ENCODE peak calls at places on chromosomes 3 and 15, in four cellular contexts. P is mammary epithelial cell, E is fibroblast of lung, G is mucosa of descending colon. W is an unnamed sample.

GRCh38 chr15:36590838-36591237 is 11.4 kb downstream of the CDIN1 start:
- DNase-seq in P (peak), E (peak), G (no peak), W (no peak)

GRCh38 chr15:84829428-84829827 is 12.3 kb downstream of the ALPK3 start:
- DNase-seq in P (no peak), E (no peak), G (no peak), W (no peak)

GRCh38 chr3:81308296-81308695 is 453.1 kb downstream of the GBE1 start:
- DNase-seq in P (no peak), E (no peak), G (no peak), W (no peak)

GRCh38 chr3:167783781-167784180 is 48.3 kb downstream of the SERPINI1 start:
- DNase-seq in P (no peak), E (no peak), G (no peak), W (no peak)

GRCh38 chr3:186930143-186930638 is at the start of gene ST6GAL1:
- DNase-seq in P (peak), E (peak), G (peak), W (no peak)

GRCh38 chr3:94990952-94991705 is 928.3 kb downstream of the NSUN3 start:
- DNase-seq in P (no peak), E (no peak), G (no peak), W (no peak)

GRCh38 chr3:197734667-197735318 is 1.9 kb downstream of the RUBCN start:
- DNase-seq in P (no peak), E (no peak), G (peak), W (no peak)

GRCh38 chr3:29764059-29764458 is 483.2 kb downstream of the RBMS3 start:
- DNase-seq in P (no peak), E (peak), G (no peak), W (no peak)

GRCh38 chr15:68699881-68700394 is 120.8 kb downstream of the ANP32A start:
- DNase-seq in P (no peak), E (no peak), G (no peak), W (no peak)

GRCh38 chr3:51538115-51538458 is 432 bp upstream of the RAD54L2 start:
- DNase-seq in P (no peak), E (no peak), G (no peak), W (no peak)

GRCh38 chr3:32288819-32289218 is 50.3 kb downstream of the CMTM8 start:
- DNase-seq in P (no peak), E (no peak), G (no peak), W (no peak)

GRCh38 chr3:124928333-124929202 is 6.0 kb downstream of the MUC13 start:
- DNase-seq in P (peak), E (peak), G (peak), W (peak)

DNA sequence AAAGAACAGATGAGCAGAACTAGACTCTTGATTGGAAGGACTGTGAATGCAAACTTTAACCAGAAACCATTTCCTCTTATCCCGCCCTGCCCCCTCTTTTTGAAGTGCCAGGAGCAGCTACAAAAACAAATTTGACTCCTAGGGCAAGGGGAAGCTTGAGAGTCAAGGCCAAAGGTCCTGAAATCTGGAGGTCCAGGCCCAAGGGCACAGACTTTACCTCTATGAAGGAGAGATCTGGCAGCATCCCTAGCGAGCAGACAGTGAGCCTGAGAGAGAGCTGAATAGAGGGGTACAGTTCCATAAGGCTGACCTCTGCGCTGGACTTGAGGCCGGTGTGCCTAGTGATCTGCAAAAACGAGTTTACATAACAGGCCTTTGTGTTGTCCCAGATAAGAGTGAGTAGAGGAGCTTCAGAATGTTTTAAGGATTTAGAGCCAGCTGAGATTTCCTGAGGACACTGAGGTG is 5.1 kb downstream of the RAB43 start:
- DNase-seq in P (no peak), E (no peak), G (peak), W (no peak)
- H3K4me3 ChIP-seq in P (no peak), E (no peak), G (no peak), W (no peak)

GRCh38 chr3:171569571-171570132 is 109.4 kb upstream of the TNIK start:
- DNase-seq in P (no peak), E (no peak), G (no peak), W (no peak)
- TF ChIP-seq CTCF in P (no peak), E (no peak), G (no peak), W (no peak)

GRCh38 chr3:147392083-147392916 is 14.0 kb downstream of the ZIC4 start:
- DNase-seq in P (no peak), E (no peak), G (no peak), W (no peak)
- H3K4me3 ChIP-seq in P (no peak), E (peak), G (no peak), W (no peak)

DNA sequence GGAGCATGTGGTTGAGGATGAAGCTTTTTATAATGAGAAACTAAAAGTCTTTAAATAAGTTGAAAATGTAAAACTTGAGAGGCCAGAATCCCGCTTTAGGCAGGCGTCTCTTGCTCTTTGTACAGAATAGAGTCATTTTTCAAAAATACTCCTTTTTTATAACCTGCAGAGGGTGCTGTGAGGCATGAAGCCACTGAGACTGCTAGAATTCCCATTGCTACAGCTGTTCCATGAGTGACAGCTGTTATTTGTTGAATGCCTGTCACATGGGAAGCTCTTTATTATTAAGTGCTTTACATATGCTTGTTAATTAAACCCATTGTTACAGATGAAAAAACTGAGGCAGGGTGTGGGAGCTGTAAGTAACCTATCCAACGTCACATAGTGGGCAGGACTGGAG is 18.5 kb downstream of the MINAR1 start:
- DNase-seq in P (no peak), E (no peak), G (no peak), W (no peak)
- TF ChIP-seq CTCF in P (peak), E (peak), G (no peak), W (peak)

GRCh38 chr3:10459954-10460754 is 45.2 kb downstream of the ATP2B2 start:
- DNase-seq in P (peak), E (peak), G (peak), W (peak)

GRCh38 chr3:10454907-10455306 is 50.5 kb downstream of the ATP2B2 start:
- DNase-seq in P (no peak), E (no peak), G (no peak), W (no peak)

GRCh38 chr3:10455515-10455914 is 49.9 kb downstream of the ATP2B2 start:
- DNase-seq in P (no peak), E (no peak), G (no peak), W (no peak)

GRCh38 chr3:10456981-10457380 is 48.4 kb downstream of the ATP2B2 start:
- DNase-seq in P (no peak), E (no peak), G (no peak), W (no peak)

DNA sequence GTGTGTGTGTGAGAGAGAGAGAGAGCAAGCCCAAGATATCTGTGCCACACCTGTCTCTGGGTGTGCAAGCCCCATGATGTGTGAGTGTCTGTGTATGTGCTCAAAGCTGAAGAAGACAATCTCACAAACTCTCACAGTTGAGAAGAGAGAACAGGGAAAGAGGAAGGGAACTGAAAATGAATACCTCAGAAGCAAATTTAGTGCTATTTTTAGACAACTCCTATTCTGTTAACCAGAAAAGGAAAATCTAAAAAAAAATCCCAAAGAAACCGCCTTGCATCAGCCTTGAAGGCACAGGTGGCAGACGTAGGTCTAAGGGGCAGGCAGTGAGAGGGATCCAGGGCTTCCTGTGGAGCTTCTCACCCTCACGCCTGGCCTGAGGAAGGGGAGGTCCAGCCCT is 47.8 kb downstream of the ATP2B2 start:
- DNase-seq in P (no peak), E (no peak), G (no peak), W (no peak)
- H3K4me3 ChIP-seq in P (no peak), E (no peak), G (no peak), W (no peak)

GRCh38 chr3:117263735-117264134 is 554.2 kb downstream of the TUSC7 start:
- DNase-seq in P (no peak), E (peak), G (no peak), W (no peak)

GRCh38 chr3:117264204-117264994 is 554.8 kb downstream of the TUSC7 start:
- DNase-seq in P (no peak), E (no peak), G (no peak), W (no peak)

GRCh38 chr3:117261907-117262518 is 552.4 kb downstream of the TUSC7 start:
- DNase-seq in P (no peak), E (no peak), G (peak), W (peak)
- TF ChIP-seq CTCF in P (no peak), E (no peak), G (no peak), W (no peak)

GRCh38 chr3:129277829-129278271 is 820 bp upstream of the HMCES start:
- DNase-seq in P (no peak), E (no peak), G (peak), W (no peak)
- H3K4me3 ChIP-seq in P (no peak), E (no peak), G (no peak), W (peak)